ENCODE peak calls at places on chromosomes 12 and 14, in six cellular contexts. One of them, this sample, is unnamed.

GRCh38 chr14:42222924-42223471 is 616.3 kb downstream of the LRFN5 start:
- DNase-seq in progenitor cell of endocrine pancreas: no peak
- DNase-seq in NCI-H446 treated with DMSO at 0.1 percent for 48 hours: peak
- DNase-seq in activated gamma-delta T cell: no peak
- DNase-seq in posterior cingulate gyrus: no peak
- DNase-seq in HCT116: no peak
- DNase-seq in this sample: no peak

GRCh38 chr14:95432152-95433093 is 84.0 kb downstream of the SYNE3 start:
- DNase-seq in HCT116: no peak
- DNase-seq in NCI-H446 treated with DMSO at 0.1 percent for 48 hours: no peak
- DNase-seq in activated gamma-delta T cell: no peak
- DNase-seq in posterior cingulate gyrus: peak
- DNase-seq in progenitor cell of endocrine pancreas: peak
- DNase-seq in this sample: no peak

GRCh38 chr12:44627767-44628166 is 248.3 kb downstream of the NELL2 start:
- DNase-seq in NCI-H446 treated with DMSO at 0.1 percent for 48 hours: no peak
- DNase-seq in progenitor cell of endocrine pancreas: no peak
- DNase-seq in posterior cingulate gyrus: no peak
- DNase-seq in HCT116: no peak
- DNase-seq in activated gamma-delta T cell: no peak
- DNase-seq in this sample: no peak

GRCh38 chr12:8697120-8697475 is 693 bp upstream of the RIMKLB start:
- DNase-seq in activated gamma-delta T cell: peak
- DNase-seq in progenitor cell of endocrine pancreas: no peak
- DNase-seq in posterior cingulate gyrus: peak
- DNase-seq in NCI-H446 treated with DMSO at 0.1 percent for 48 hours: no peak
- DNase-seq in HCT116: no peak
- DNase-seq in this sample: no peak

GRCh38 chr12:68908076-68908475 is 24.9 kb downstream of the CPM start:
- DNase-seq in progenitor cell of endocrine pancreas: no peak
- DNase-seq in posterior cingulate gyrus: no peak
- DNase-seq in NCI-H446 treated with DMSO at 0.1 percent for 48 hours: no peak
- DNase-seq in HCT116: no peak
- DNase-seq in activated gamma-delta T cell: no peak
- DNase-seq in this sample: no peak

GRCh38 chr14:100622708-100623485 is 35.7 kb upstream of the BEGAIN start:
- DNase-seq in NCI-H446 treated with DMSO at 0.1 percent for 48 hours: no peak
- DNase-seq in activated gamma-delta T cell: no peak
- DNase-seq in HCT116: no peak
- DNase-seq in progenitor cell of endocrine pancreas: no peak
- DNase-seq in posterior cingulate gyrus: no peak
- DNase-seq in this sample: no peak

GRCh38 chr12:6211421-6211869 is 11.2 kb downstream of the CD9 start:
- DNase-seq in HCT116: no peak
- DNase-seq in NCI-H446 treated with DMSO at 0.1 percent for 48 hours: no peak
- DNase-seq in activated gamma-delta T cell: no peak
- DNase-seq in posterior cingulate gyrus: peak
- DNase-seq in progenitor cell of endocrine pancreas: no peak
- DNase-seq in this sample: no peak

GRCh38 chr12:20367731-20368652 is at the start of gene PDE3A:
- DNase-seq in HCT116: peak
- DNase-seq in progenitor cell of endocrine pancreas: peak
- DNase-seq in activated gamma-delta T cell: no peak
- DNase-seq in NCI-H446 treated with DMSO at 0.1 percent for 48 hours: peak
- DNase-seq in posterior cingulate gyrus: peak
- DNase-seq in this sample: no peak

GRCh38 chr14:55111122-55111705 is 17.8 kb upstream of the LGALS3 start:
- DNase-seq in progenitor cell of endocrine pancreas: no peak
- DNase-seq in HCT116: no peak
- DNase-seq in NCI-H446 treated with DMSO at 0.1 percent for 48 hours: peak
- DNase-seq in activated gamma-delta T cell: no peak
- DNase-seq in posterior cingulate gyrus: no peak
- DNase-seq in this sample: no peak

GRCh38 chr12:88960213-88960878 is 380.1 kb upstream of the KITLG start:
- DNase-seq in posterior cingulate gyrus: no peak
- DNase-seq in NCI-H446 treated with DMSO at 0.1 percent for 48 hours: no peak
- DNase-seq in progenitor cell of endocrine pancreas: no peak
- DNase-seq in activated gamma-delta T cell: no peak
- DNase-seq in HCT116: peak
- DNase-seq in this sample: no peak

GRCh38 chr14:66543996-66544395 is 36.0 kb downstream of the GPHN start:
- DNase-seq in HCT116: no peak
- DNase-seq in posterior cingulate gyrus: no peak
- DNase-seq in progenitor cell of endocrine pancreas: no peak
- DNase-seq in activated gamma-delta T cell: no peak
- DNase-seq in NCI-H446 treated with DMSO at 0.1 percent for 48 hours: no peak
- DNase-seq in this sample: no peak

GRCh38 chr14:68394719-68395117 is 398.1 kb downstream of the ZFP36L1 start:
- DNase-seq in posterior cingulate gyrus: no peak
- DNase-seq in NCI-H446 treated with DMSO at 0.1 percent for 48 hours: no peak
- DNase-seq in progenitor cell of endocrine pancreas: no peak
- DNase-seq in activated gamma-delta T cell: no peak
- DNase-seq in HCT116: no peak
- DNase-seq in this sample: no peak

GRCh38 chr12:63915105-63915830 is 70.8 kb downstream of the SRGAP1 start:
- DNase-seq in posterior cingulate gyrus: no peak
- DNase-seq in progenitor cell of endocrine pancreas: no peak
- DNase-seq in NCI-H446 treated with DMSO at 0.1 percent for 48 hours: peak
- DNase-seq in activated gamma-delta T cell: no peak
- DNase-seq in HCT116: peak
- DNase-seq in this sample: no peak